ENCODE peak calls at places on chromosomes 11 and 22, in four cellular contexts. S, Y, M and E are unnamed samples.

GRCh38 chr11:10937416-10937815 is 79.6 kb upstream of the ZBED5 start:
- DNase-seq in S (no peak), Y (no peak), M (no peak), E (no peak)

GRCh38 chr11:123194308-123195181 is 503 bp downstream of the CLMP start:
- DNase-seq in S (no peak), M (no peak), Y (no peak), E (peak; percentile 64)

GRCh38 chr11:128573674-128574073 is 13.7 kb downstream of the ETS1 start:
- DNase-seq in S (no peak), M (no peak), Y (no peak), E (no peak)

GRCh38 chr11:95149659-95150294 is 60.1 kb downstream of the ENDOD1 start:
- DNase-seq in S (no peak), Y (no peak), M (no peak), E (no peak)

GRCh38 chr11:65433657-65434056 is 11.1 kb downstream of the NEAT1 start:
- DNase-seq in M (no peak), S (peak; percentile 3), Y (no peak), E (no peak)

GRCh38 chr11:120964857-120965256 is 59.0 kb upstream of the TBCEL start:
- DNase-seq in M (no peak), Y (no peak), S (no peak), E (no peak)

GRCh38 chr22:24147666-24148065 is 33.6 kb upstream of the SUSD2 start:
- DNase-seq in M (no peak), Y (no peak), S (no peak), E (no peak)

GRCh38 chr11:87083029-87083428 is 45.3 kb downstream of the TMEM135 start:
- DNase-seq in Y (peak; percentile 54), S (no peak), M (no peak), E (no peak)

GRCh38 chr22:31139866-31140716 is at the start of gene PLA2G3:
- DNase-seq in Y (peak; percentile 97), M (no peak), S (no peak), E (peak; percentile 84)

GRCh38 chr11:126477526-126478275 is 122.2 kb downstream of the ST3GAL4 start:
- DNase-seq in Y (no peak), M (no peak), S (peak; percentile 28), E (peak; percentile 45)

GRCh38 chr11:111770581-111771134 is 4.5 kb upstream of the PPP2R1B start:
- DNase-seq in S (no peak), M (no peak), Y (no peak), E (no peak)

GRCh38 chr11:40384991-40385390 is 1074.5 kb downstream of the LRRC4C start:
- DNase-seq in Y (no peak), S (no peak), M (no peak), E (no peak)

GRCh38 chr11:124591430-124591829 is 19.8 kb upstream of the PANX3 start:
- DNase-seq in M (no peak), S (no peak), Y (no peak), E (no peak)

GRCh38 chr11:111538407-111539114 is 2.0 kb upstream of the LAYN start:
- DNase-seq in S (no peak), M (no peak), Y (no peak), E (no peak)

GRCh38 chr22:44309137-44309536 is 3.6 kb downstream of the SHISAL1 start:
- DNase-seq in S (no peak), M (no peak), Y (no peak), E (no peak)

GRCh38 chr11:10838906-10839305 is 18.9 kb downstream of the ZBED5 start:
- DNase-seq in Y (no peak), S (no peak), M (no peak), E (no peak)

GRCh38 chr11:45263773-45264172 is 22.4 kb downstream of the SYT13 start:
- DNase-seq in Y (no peak), S (no peak), M (no peak), E (no peak)

GRCh38 chr22:19172213-19173046 is 6.1 kb downstream of the SLC25A1 start:
- DNase-seq in S (no peak), Y (no peak), M (no peak), E (no peak)

GRCh38 chr11:3855808-3856491 is 486 bp downstream of the STIM1 start:
- DNase-seq in M (peak; percentile 20), Y (no peak), S (peak; percentile 62), E (peak; percentile 59)

GRCh38 chr11:35629914-35630313 is 11.7 kb downstream of the FJX1 start:
- DNase-seq in Y (no peak), M (no peak), S (no peak), E (no peak)

GRCh38 chr11:2390091-2390870 is 10.3 kb upstream of the TSSC4 start:
- DNase-seq in S (no peak), M (no peak), Y (no peak), E (peak; percentile 61)

GRCh38 chr11:128498846-128499245 is 88.5 kb downstream of the ETS1 start:
- DNase-seq in S (no peak), M (no peak), Y (no peak), E (no peak)

GRCh38 chr11:104001474-104001873 is 35.0 kb upstream of the DDI1 start:
- DNase-seq in M (no peak), S (no peak), Y (no peak), E (no peak)

GRCh38 chr11:35106595-35106994 is 32.4 kb upstream of the CD44 start:
- DNase-seq in M (no peak), Y (no peak), S (no peak), E (no peak)

GRCh38 chr11:134283461-134284230 is 7.5 kb downstream of the GLB1L3 start:
- DNase-seq in S (no peak), Y (no peak), M (no peak), E (no peak)

GRCh38 chr11:114059984-114060401 is 482 bp downstream of the ZBTB16 start:
- DNase-seq in S (no peak), M (no peak), Y (no peak), E (no peak)

GRCh38 chr11:59556115-59556882 is 45.0 kb downstream of the OR4D9 start:
- DNase-seq in M (no peak), S (peak; percentile 78), Y (no peak), E (peak; percentile 61)

GRCh38 chr11:69166186-69167115 is 10.7 kb downstream of the SMIM38 start:
- DNase-seq in M (no peak), S (peak; percentile 52), Y (no peak), E (no peak)

GRCh38 chr11:45834298-45834756 is 12.9 kb upstream of the CRY2 start:
- DNase-seq in Y (no peak), S (peak; percentile 27), M (no peak), E (no peak)

GRCh38 chr11:119371778-119372182 is 9.7 kb downstream of the USP2 start:
- DNase-seq in Y (no peak), S (no peak), M (no peak), E (peak; percentile 28)

GRCh38 chr22:30806391-30806861 is 111.8 kb downstream of the OSBP2 start:
- DNase-seq in S (no peak), Y (no peak), M (no peak), E (no peak)

GRCh38 chr11:84316866-84317560 is 1030.8 kb upstream of the CCDC90B start:
- DNase-seq in S (no peak), M (no peak), Y (no peak), E (no peak)

GRCh38 chr22:50206599-50206998 is 5.8 kb downstream of the SELENOO start:
- DNase-seq in S (no peak), Y (no peak), M (no peak), E (peak; percentile 87)

GRCh38 chr11:11931461-11932055 is 76.9 kb downstream of the DKK3 start:
- DNase-seq in S (no peak), Y (no peak), M (no peak), E (no peak)

GRCh38 chr11:15629690-15630321 is 515.1 kb downstream of the INSC start:
- DNase-seq in Y (peak; percentile 45), S (no peak), M (no peak), E (no peak)

GRCh38 chr11:69531717-69532088 is 50.2 kb downstream of the LINC01488 start:
- DNase-seq in S (no peak), M (no peak), Y (no peak), E (no peak)

GRCh38 chr11:102111011-102111786 is 952 bp downstream of the YAP1 start:
- DNase-seq in Y (no peak), S (no peak), M (no peak), E (peak; percentile 90)

GRCh38 chr11:13051257-13051656 is 42.1 kb downstream of the RASSF10 start:
- DNase-seq in Y (no peak), M (no peak), S (no peak), E (no peak)

DNA sequence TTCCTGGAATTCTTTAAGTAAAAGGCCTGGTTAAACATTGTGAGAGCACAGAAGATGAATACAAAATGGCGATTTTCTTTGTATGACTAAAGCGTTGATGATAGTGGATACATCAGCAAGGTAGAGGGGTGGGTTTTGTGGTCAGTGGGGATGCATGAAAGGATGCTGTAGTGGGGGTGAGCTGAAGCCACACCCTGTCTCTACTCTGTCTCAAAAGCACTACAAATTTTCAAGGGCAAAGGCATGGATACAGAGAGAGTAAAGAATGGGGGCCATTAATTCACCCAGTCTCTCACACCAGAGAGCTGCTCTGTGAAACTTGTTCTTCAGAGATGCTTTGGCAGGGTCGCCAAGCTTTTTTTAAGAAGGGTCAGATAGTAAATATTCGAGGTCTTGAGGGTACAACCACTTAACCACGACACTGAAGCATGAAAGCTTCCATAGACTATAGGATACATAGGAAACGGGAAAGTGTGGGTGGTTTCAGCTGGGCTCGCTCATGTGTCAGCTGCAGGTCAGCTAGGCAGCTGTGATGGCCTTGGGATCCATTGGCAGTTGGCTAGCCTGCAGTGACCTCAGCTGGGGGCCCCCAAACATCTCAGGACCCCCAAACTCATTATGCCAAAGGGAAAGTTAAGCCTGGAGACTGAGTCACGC is 8.3 kb downstream of the TMEM138 start:
- DNase-seq in S (no peak), Y (no peak), M (no peak), E (no peak)
- H3K4me3 ChIP-seq in S (no peak overlapping the region), Y (no peak overlapping the region), M (no peak overlapping the region), E (no peak overlapping the region)

DNA sequence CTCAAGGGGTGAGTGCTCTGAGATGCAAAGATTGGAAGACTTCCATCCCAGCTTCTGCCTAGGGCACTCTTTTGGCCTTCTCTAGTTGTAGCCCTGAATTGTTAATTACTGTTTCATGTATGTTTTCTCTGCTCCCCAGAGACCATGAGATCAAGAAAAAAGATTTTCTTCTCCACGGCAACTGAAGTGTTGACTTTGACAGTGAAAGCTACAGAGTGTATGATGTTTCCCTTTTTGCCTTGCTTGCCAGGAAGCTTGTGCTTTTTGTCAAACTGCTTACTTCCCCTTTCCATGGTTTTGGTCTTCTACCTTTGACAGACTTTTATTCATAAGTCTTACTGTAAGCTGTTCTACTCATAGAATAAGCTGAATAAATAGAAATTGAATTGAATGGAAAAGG is 23.3 kb upstream of the EIF3D start:
- DNase-seq in M (no peak), S (no peak), Y (no peak), E (no peak)
- H3K4me1 ChIP-seq in M (no peaks in the 10 kb centered on the region), S (no peaks in the 10 kb centered on the region), Y (peaks cover 2% of the 10 kb centered on the region), E (no peaks in the 10 kb centered on the region)

GRCh38 chr11:117146521-117146920 is 2.4 kb downstream of the PAFAH1B2 start:
- DNase-seq in Y (no peak), S (no peak), M (no peak), E (no peak)
- H3K27ac ChIP-seq in Y (no peak overlapping the region), S (peak overlapping the region; percentile 14), M (no peak overlapping the region), E (no peak overlapping the region)

GRCh38 chr11:68032997-68033707 is 2.7 kb downstream of the NDUFS8 start:
- DNase-seq in M (no peak), Y (no peak), S (no peak), E (no peak)

GRCh38 chr11:68033708-68034045 is 3.2 kb downstream of the NDUFS8 start:
- DNase-seq in Y (no peak), S (no peak), M (no peak), E (no peak)

GRCh38 chr11:68031136-68031459 is 617 bp downstream of the NDUFS8 start:
- DNase-seq in M (no peak), S (no peak), Y (no peak), E (peak; percentile 44)

GRCh38 chr11:68030318-68031135 is at the start of gene NDUFS8:
- DNase-seq in M (peak; percentile 90), S (peak; percentile 94), Y (peak; percentile 97), E (peak; percentile 98)

GRCh38 chr11:68032003-68032402 is 1.5 kb downstream of the NDUFS8 start:
- DNase-seq in M (no peak), S (no peak), Y (no peak), E (no peak)
- H3K4me3 ChIP-seq in M (no peak overlapping the region), S (peak overlapping the region; percentile 98), Y (no peak overlapping the region), E (no peak overlapping the region)